ENCODE peak calls at places on chromosomes 7 and 10, in nine cellular contexts. A is prostate gland, O is HCT116, B is heart left ventricle, K is testis, F is ovary, U is A549, C is IMR-90, J is body of pancreas. T is an unnamed sample.

GRCh38 chr7:42235734-42236133 is 1.3 kb downstream of the GLI3 start:
- DNase-seq in J (peak), F (peak), O (no peak), C (no peak), U (no peak), B (no peak), K (no peak), A (no peak), T (no peak)

GRCh38 chr10:81367132-81367531 is 507.9 kb upstream of the NRG3 start:
- DNase-seq in J (no peak), O (no peak), B (no peak), C (no peak), A (no peak), U (no peak), K (no peak), F (no peak), T (no peak)

GRCh38 chr7:14826426-14826825 is 76.1 kb downstream of the DGKB start:
- DNase-seq in K (no peak), A (no peak), J (no peak), O (no peak), F (no peak), U (no peak), B (no peak), C (no peak), T (no peak)

GRCh38 chr7:115689941-115690340 is 340.6 kb downstream of the TFEC start:
- DNase-seq in A (no peak), B (no peak), C (peak), U (no peak), O (no peak), K (no peak), J (no peak), F (no peak), T (no peak)

GRCh38 chr7:113775401-113775800 is 143.4 kb downstream of the PPP1R3A start:
- DNase-seq in K (no peak), J (no peak), C (no peak), F (no peak), O (no peak), A (no peak), B (no peak), U (no peak), T (no peak)

GRCh38 chr7:130292682-130293257 is at the start of gene CPA4:
- DNase-seq in F (no peak), A (no peak), U (peak), B (no peak), K (no peak), C (peak), J (peak), O (peak), T (no peak)

GRCh38 chr7:25708211-25708610 is 443.8 kb upstream of the NFE2L3 start:
- DNase-seq in O (no peak), C (no peak), F (no peak), A (no peak), B (no peak), K (no peak), J (no peak), U (no peak), T (no peak)

GRCh38 chr10:44478040-44478439 is 93.1 kb upstream of the CXCL12 start:
- DNase-seq in U (no peak), B (no peak), K (no peak), O (no peak), A (no peak), F (no peak), J (no peak), C (peak), T (no peak)

GRCh38 chr7:26522633-26523032 is 231.0 kb downstream of the SNX10 start:
- DNase-seq in A (no peak), O (no peak), J (no peak), F (no peak), B (no peak), K (no peak), C (no peak), U (no peak), T (no peak)

GRCh38 chr10:6215241-6215640 is 12.5 kb downstream of the PFKFB3 start:
- DNase-seq in C (no peak), U (no peak), A (no peak), O (no peak), B (no peak), J (no peak), K (no peak), F (no peak), T (no peak)

GRCh38 chr7:129574487-129574886 is 37.0 kb upstream of the NRF1 start:
- DNase-seq in A (no peak), C (peak), B (no peak), O (no peak), U (no peak), K (no peak), F (no peak), J (no peak), T (no peak)

GRCh38 chr7:143223784-143224183 is 1.9 kb downstream of the TAS2R40 start:
- DNase-seq in O (no peak), K (no peak), J (no peak), B (no peak), F (no peak), A (peak), C (no peak), U (no peak), T (no peak)

GRCh38 chr7:88759216-88759955 is at the start of gene ZNF804B:
- DNase-seq in F (peak), C (no peak), U (no peak), A (peak), J (peak), K (peak), B (peak), O (no peak), T (peak)

GRCh38 chr7:30549933-30550493 is 44.7 kb upstream of the GARS1 start:
- DNase-seq in C (no peak), A (no peak), K (no peak), B (no peak), F (no peak), J (no peak), U (no peak), O (no peak), T (no peak)

GRCh38 chr10:129756912-129757861 is 206.9 kb downstream of the EBF3 start:
- DNase-seq in B (no peak), K (peak), J (peak), U (no peak), F (no peak), C (no peak), A (peak), O (no peak), T (peak)

GRCh38 chr7:42913591-42913990 is 1.7 kb upstream of the C7orf25 start:
- DNase-seq in K (no peak), O (no peak), F (no peak), U (no peak), J (no peak), C (peak), B (no peak), A (no peak), T (no peak)

GRCh38 chr7:44200699-44201461 is at the start of gene YKT6:
- DNase-seq in B (peak), F (peak), U (peak), J (peak), A (peak), K (peak), C (peak), O (peak), T (peak)

GRCh38 chr7:26284995-26285632 is 6.5 kb upstream of the SNX10 start:
- DNase-seq in K (no peak), U (no peak), A (no peak), B (no peak), C (no peak), J (no peak), O (peak), F (no peak), T (no peak)

GRCh38 chr7:100071018-100071723 is 10.4 kb downstream of the ZNF3 start:
- DNase-seq in K (no peak), C (no peak), J (no peak), U (no peak), A (no peak), F (no peak), B (no peak), O (no peak), T (no peak)

GRCh38 chr7:105281966-105282365 is 106.8 kb downstream of the SRPK2 start:
- DNase-seq in J (no peak), B (no peak), C (no peak), O (no peak), K (no peak), U (no peak), A (no peak), F (no peak), T (no peak)

GRCh38 chr7:138170298-138170697 is 94.0 kb downstream of the AKR1D1 start:
- DNase-seq in J (no peak), O (no peak), F (no peak), A (no peak), B (no peak), C (no peak), U (no peak), K (no peak), T (no peak)

GRCh38 chr10:58743466-58744115 is 230.9 kb downstream of the BICC1 start:
- DNase-seq in F (no peak), U (no peak), K (no peak), O (no peak), C (peak), B (no peak), A (no peak), J (no peak), T (no peak)

GRCh38 chr7:121379930-121380329 is 16.2 kb downstream of the FAM3C start:
- DNase-seq in K (no peak), U (no peak), C (no peak), J (no peak), F (no peak), A (no peak), B (no peak), O (no peak), T (no peak)

DNA sequence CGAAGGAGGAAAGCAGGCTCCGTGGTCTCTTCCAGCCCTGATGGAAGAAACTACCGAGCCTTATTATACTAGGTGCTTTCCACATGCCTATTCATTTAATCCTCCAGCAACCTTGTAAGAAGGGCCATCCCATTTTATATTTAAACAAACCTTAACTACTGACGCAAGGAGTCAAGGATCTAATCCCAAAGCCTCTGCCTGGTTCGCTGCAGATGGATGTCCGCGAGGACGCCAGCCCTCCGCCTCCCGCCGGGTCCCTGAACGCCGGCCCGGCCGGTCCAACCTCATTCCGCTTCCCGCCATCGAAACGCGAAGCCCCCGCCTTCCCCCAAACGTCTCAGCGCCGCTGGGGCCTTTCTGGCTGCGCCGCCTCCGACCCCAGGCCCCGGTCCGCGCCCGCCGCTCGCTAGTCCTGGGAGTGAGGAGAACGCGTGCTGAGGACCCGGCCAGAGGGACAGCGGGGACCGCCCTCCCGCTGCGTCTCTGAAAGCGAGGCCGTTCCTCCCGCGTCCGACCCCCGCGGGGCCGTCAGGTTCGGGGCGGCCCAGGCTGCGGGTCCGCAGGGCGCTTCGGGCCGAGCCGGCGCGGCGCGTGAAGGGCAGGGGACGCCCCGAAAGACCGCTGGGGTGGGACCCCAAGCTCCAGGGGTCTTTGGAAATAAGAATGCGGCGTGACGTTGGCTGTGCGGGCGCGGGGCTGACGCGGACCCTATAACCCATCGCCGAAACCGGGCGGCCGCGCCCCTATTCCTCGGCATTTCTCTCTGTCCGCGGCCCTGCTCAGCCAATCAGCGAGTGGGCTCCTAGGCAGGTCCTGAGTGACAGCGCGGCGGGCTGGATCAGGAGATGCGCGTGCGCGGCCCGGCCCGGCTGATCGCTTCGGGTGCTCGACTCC is 448 bp upstream of the ATP6V0E2 start:
- DNase-seq in U (peak), K (peak), C (peak), B (peak), J (peak), O (peak), F (peak), A (peak), T (peak)
- TF ChIP-seq POLR2A in U (no peak), K (no peak), C (peak), B (peak), J (no peak), O (peak), F (peak), A (peak), T (no peak)

GRCh38 chr7:76285604-76286374 is 16.7 kb upstream of the HSPB1 start:
- DNase-seq in K (no peak), B (no peak), O (no peak), F (no peak), C (no peak), U (no peak), A (no peak), J (no peak), T (no peak)

GRCh38 chr7:76283254-76284159 is 19.0 kb upstream of the HSPB1 start:
- DNase-seq in A (no peak), B (no peak), F (no peak), K (no peak), J (no peak), C (no peak), U (no peak), O (no peak), T (no peak)

GRCh38 chr7:76291346-76292205 is 10.9 kb upstream of the HSPB1 start:
- DNase-seq in K (peak), J (peak), O (peak), F (peak), U (peak), A (peak), B (peak), C (peak), T (peak)

GRCh38 chr7:76282344-76283253 is 19.9 kb upstream of the HSPB1 start:
- DNase-seq in B (no peak), C (no peak), F (peak), A (no peak), U (no peak), K (peak), O (no peak), J (peak), T (no peak)

GRCh38 chr7:76286842-76287403 is 15.6 kb upstream of the HSPB1 start:
- DNase-seq in B (no peak), A (no peak), C (no peak), K (no peak), F (no peak), O (no peak), J (no peak), U (no peak), T (no peak)
- TF ChIP-seq CTCF in B (no peak), A (no peak), C (no peak), K (no peak), F (no peak), O (no peak), J (no peak), U (no peak), T (no peak)

GRCh38 chr7:4737300-4737699 is 38.1 kb upstream of the AP5Z1 start:
- DNase-seq in C (no peak), K (no peak), B (no peak), A (no peak), J (no peak), F (no peak), U (no peak), O (no peak), T (no peak)
- TF ChIP-seq POLR2A in C (no peak), K (no peak), B (no peak), A (no peak), J (no peak), F (no peak), U (no peak), O (no peak), T (no peak)

GRCh38 chr10:83734278-83734677 is 405.0 kb upstream of the GHITM start:
- DNase-seq in B (no peak), F (no peak), O (no peak), A (no peak), U (no peak), K (no peak), J (no peak), C (no peak), T (no peak)

DNA sequence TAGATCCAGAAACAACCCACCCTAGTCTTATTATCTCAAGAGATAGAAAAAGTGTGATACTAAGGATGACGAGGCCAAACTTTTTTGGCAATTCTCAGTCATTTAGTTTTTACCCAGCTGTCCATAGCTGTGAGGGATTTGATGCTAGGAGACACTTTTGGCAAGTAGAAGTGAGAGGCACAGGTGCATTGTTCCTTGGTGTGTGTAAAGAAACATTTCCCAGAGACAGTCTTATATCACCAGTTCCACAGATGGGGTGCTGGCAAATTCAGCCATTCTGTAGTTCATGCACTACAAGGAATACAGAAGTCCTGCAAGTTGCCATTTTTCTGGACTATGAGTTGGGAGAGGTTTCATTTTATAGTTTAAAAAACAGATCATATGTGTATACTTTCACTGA is 403.3 kb upstream of the GHITM start:
- DNase-seq in O (no peak), A (no peak), F (no peak), J (no peak), C (no peak), K (no peak), U (no peak), B (no peak), T (no peak)
- TF ChIP-seq CTCF in O (no peak), A (no peak), F (no peak), J (no peak), C (no peak), K (no peak), U (no peak), B (no peak), T (no peak)

GRCh38 chr10:88849224-88849623 is 2.4 kb downstream of the ANKRD22 start:
- DNase-seq in K (no peak), U (no peak), F (no peak), O (no peak), C (peak), B (no peak), J (no peak), A (no peak), T (no peak)

GRCh38 chr10:88850712-88851111 is 932 bp downstream of the ANKRD22 start:
- DNase-seq in J (no peak), B (no peak), C (no peak), A (no peak), K (no peak), O (no peak), F (no peak), U (no peak), T (no peak)

GRCh38 chr10:88853155-88853554 is 1.5 kb upstream of the ANKRD22 start:
- DNase-seq in C (no peak), B (no peak), O (no peak), J (no peak), U (no peak), K (no peak), A (no peak), F (no peak), T (no peak)

GRCh38 chr10:88852327-88852726 is 683 bp upstream of the ANKRD22 start:
- DNase-seq in U (no peak), K (no peak), B (no peak), C (no peak), A (no peak), F (no peak), O (no peak), J (no peak), T (no peak)

DNA sequence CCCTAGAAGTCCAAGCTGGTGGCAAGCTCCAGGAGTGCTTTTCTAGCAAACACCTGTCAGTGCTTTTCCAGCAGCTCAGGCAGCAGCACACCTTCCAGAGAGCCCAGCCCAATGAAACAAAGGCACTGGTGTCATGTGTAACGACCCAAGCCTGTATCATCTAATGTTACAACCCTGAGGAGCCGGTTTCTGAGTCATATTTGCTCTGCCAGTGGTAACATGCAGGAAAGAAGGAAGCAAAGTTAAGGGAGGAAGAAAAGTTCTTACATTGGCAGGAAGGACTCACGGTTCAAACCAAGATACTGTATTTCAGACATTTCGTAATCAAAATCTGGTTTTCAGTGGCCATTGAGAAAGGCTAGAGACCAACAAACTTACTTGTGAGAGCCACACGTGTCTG is at the start of gene ANKRD22:
- DNase-seq in A (peak), U (peak), C (peak), O (peak), F (no peak), B (no peak), J (peak), K (no peak), T (no peak)
- TF ChIP-seq POLR2A in A (no peak), U (no peak), C (no peak), O (no peak), F (no peak), B (no peak), J (no peak), K (no peak), T (no peak)

DNA sequence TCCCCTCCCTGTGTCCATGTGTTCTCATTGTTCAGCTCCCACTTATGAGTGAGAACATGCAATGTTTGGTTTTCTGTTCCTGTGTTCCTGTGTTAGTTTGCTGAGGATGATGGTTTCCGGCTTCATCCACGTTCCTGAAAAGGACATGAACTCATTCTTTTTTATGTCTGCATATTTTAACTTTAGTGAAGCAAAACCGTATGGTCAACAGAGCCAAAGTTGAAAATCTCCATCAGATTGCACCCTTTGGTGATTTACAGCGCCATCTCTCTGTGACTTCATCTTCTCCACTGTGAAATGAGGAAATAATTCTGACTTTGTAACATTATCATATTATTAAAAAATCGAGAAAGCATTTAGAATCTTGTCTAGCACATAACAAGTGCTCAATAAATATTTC is 132.3 kb upstream of the PLXDC2 start:
- DNase-seq in U (no peak), K (no peak), F (no peak), A (no peak), B (no peak), C (peak), O (no peak), J (no peak), T (no peak)
- TF ChIP-seq CTCF in U (no peak), K (no peak), F (no peak), A (peak), B (no peak), C (peak), O (no peak), J (no peak), T (no peak)

DNA sequence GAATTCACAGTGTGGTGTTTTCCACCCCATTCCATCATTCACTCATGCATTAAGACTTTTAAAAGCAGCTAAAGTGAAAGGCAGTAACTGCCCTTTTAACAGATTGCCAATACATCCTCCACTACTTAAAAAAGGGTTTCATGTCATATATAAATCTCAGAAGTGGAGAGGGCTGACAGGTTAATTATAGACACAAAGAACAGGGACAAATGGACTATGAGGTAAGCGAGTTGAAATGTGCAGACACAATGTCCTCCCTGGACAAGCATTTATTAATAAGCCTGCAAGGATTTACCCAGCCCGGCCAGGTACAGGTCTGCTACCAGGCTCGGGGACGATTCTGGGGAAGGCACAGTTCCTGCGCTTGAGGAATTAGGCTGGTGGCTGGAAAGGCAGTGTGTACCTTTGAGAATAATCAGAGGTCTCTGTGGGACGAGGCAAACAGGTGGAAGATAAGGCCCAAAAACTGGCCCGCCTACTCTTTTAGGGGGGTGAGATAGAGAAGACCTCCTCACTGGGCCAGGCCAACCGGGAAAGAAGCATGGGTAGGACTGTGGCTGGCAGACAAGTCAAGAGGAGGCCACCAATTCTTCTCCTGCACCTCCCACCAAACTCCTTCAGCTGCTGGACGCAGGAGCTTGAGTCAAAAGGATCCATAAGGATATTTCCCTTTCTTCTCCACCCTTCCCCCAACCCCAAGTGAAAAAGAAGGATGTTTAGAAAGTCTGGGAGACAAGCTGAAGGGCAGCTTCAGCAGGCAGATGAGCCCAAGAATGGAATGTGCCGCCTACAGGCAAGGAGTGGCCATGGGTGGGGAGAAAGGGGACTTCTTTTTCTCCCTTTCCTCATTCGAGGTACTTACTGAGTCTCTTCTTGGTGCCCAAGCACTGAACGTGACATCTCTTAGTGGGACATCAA is 1.5 kb downstream of the PDLIM1 start:
- DNase-seq in J (no peak), K (no peak), F (no peak), O (no peak), C (no peak), A (no peak), B (no peak), U (peak), T (no peak)
- TF ChIP-seq POLR2A in J (no peak), K (no peak), F (no peak), O (no peak), C (peak), A (no peak), B (no peak), U (no peak), T (no peak)